ENCODE peak calls at places on chromosomes 1 and 21, in four cellular contexts. W is esophagus squamous epithelium, Q is heart right ventricle, N is psoas muscle. U is an unnamed sample.

GRCh38 chr1:21624577-21625389 is 44.4 kb downstream of the RAP1GAP start:
- DNase-seq in W (no peak), Q (no peak), N (no peak), U (no peak)

GRCh38 chr1:180311011-180311730 is 81.1 kb downstream of the LHX4 start:
- DNase-seq in W (no peak), Q (no peak), N (no peak), U (no peak)

GRCh38 chr1:109828756-109829505 is 65.2 kb upstream of the EPS8L3 start:
- DNase-seq in W (no peak), Q (no peak), N (no peak), U (peak; percentile 52)

GRCh38 chr21:45508607-45509565 is 33.4 kb downstream of the SLC19A1 start:
- DNase-seq in W (no peak), Q (peak; percentile 11), N (peak; percentile 10), U (no peak)

GRCh38 chr1:19257178-19257914 is 5.7 kb downstream of the MRTO4 start:
- DNase-seq in W (no peak), Q (no peak), N (no peak), U (no peak)

GRCh38 chr1:53411541-53412152 is 47.6 kb upstream of the DMRTB1 start:
- DNase-seq in W (no peak), Q (no peak), N (no peak), U (no peak)

GRCh38 chr1:67948155-67949075 is 102.0 kb downstream of the DIRAS3 start:
- DNase-seq in W (no peak), Q (no peak), N (no peak), U (no peak)

GRCh38 chr1:117512728-117513321 is 93.0 kb upstream of the TENT5C start:
- DNase-seq in W (no peak), Q (no peak), N (no peak), U (no peak)

GRCh38 chr1:189429610-189430009 is 1048.1 kb downstream of the BRINP3 start:
- DNase-seq in W (no peak), Q (no peak), N (no peak), U (no peak)

GRCh38 chr1:46278807-46279206 is 24.6 kb downstream of the LRRC41 start:
- DNase-seq in W (no peak), Q (no peak), N (peak; percentile 52), U (no peak)

GRCh38 chr21:35465750-35466149 is 416.6 kb upstream of the RUNX1 start:
- DNase-seq in W (no peak), Q (no peak), N (no peak), U (no peak)

GRCh38 chr1:234478481-234479309 is at the start of gene TARBP1:
- DNase-seq in W (no peak), Q (peak; percentile 77), N (peak; percentile 75), U (no peak)

GRCh38 chr1:11478571-11479374 is at the start of gene DISP3:
- DNase-seq in W (no peak), Q (peak; percentile 44), N (peak; percentile 43), U (no peak)

GRCh38 chr1:201756411-201756810 is 72.5 kb upstream of the IPO9 start:
- DNase-seq in W (no peak), Q (no peak), N (no peak), U (no peak)

GRCh38 chr1:7539772-7540175 is 231.3 kb upstream of the VAMP3 start:
- DNase-seq in W (no peak), Q (no peak), N (no peak), U (no peak)

GRCh38 chr21:37338671-37339526 is 27.7 kb upstream of the DYRK1A start:
- DNase-seq in W (no peak), Q (peak; percentile 37), N (peak; percentile 49), U (peak; percentile 86)

GRCh38 chr1:96992871-96993270 is 271.3 kb downstream of the PTBP2 start:
- DNase-seq in W (no peak), Q (no peak), N (no peak), U (no peak)

GRCh38 chr1:232267092-232267836 is 362.7 kb downstream of the SIPA1L2 start:
- DNase-seq in W (no peak), Q (no peak), N (no peak), U (no peak)

GRCh38 chr1:17419626-17420328 is 19.7 kb downstream of the RCC2 start:
- DNase-seq in W (no peak), Q (peak; percentile 81), N (peak; percentile 73), U (peak; percentile 69)

DNA sequence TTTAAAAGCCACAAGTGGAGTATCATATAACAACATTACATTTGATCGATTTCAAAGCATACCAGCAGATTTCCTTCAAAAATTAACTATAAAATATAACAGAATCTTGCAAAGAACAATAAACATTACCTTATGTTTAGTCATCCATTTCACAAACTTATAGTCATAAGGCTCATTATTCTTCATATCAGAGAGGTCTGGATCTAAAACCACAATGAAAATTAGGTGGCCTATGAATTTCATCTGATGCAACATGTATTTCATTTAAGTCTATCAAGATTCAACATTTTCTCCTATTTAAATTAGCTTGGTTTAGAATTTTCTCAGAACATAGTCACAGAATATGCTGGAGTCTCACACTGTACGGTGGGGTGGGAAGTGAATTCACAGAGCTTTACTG is 49.2 kb downstream of the KYAT3 start:
- DNase-seq in W (no peak), Q (no peak), N (no peak), U (no peak)
- H3K27ac ChIP-seq in W (no peak overlapping the region), Q (no peak overlapping the region), N (no peak overlapping the region), U (no peak overlapping the region)

GRCh38 chr1:30749691-30750583 is 7.6 kb downstream of the LAPTM5 start:
- DNase-seq in W (no peak), Q (no peak), N (no peak), U (no peak)
- H3K4me1 ChIP-seq in W (peaks cover 84% of the 10 kb centered on the region), Q (peaks cover 99% of the 10 kb centered on the region), N (no peaks in the 10 kb centered on the region), U (no peaks in the 10 kb centered on the region)

DNA sequence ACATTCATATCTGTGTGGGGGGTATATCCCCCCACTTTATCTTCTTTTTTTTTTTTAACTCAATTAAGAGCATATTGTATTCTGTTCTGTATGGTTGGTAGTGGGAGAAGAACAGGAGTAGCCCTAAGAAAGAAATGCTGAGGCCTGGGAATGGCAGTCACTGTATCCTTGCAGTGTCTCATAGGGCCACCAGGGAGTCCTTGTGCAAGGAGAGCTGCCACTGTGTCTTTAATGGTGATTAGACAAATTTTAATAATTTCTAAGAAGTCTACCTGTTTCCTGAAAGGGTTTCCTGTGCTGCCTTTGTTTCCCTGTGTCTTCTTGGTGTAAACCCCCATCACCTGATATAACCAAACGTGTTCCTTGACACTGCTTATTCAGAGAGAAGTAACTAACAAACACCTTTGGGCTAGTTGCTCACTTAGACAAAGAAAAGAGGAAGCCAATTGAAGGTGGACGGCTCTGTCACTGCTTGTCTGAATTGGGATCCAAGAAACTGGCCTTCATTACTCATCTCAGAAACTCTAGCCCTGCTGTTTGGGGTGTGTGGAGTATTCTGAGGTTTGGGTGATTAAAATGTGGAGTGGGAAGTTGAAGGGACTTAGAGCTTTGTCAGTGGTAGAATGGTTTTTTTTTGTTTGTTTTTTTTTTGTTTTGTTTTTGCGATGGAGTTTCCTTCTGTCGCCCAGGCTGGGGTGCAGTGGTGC is 15.2 kb downstream of the GIPC2 start:
- DNase-seq in W (no peak), Q (no peak), N (no peak), U (no peak)
- TF ChIP-seq CTCF in W (peak; percentile 53), Q (no peak), N (peak; percentile 6), U (no peak)

GRCh38 chr1:93694039-93694438 is 12.4 kb upstream of the BCAR3 start:
- DNase-seq in W (no peak), Q (no peak), N (no peak), U (no peak)

GRCh38 chr1:93692451-93692861 is 10.8 kb upstream of the BCAR3 start:
- DNase-seq in W (no peak), Q (no peak), N (no peak), U (no peak)

GRCh38 chr1:93695411-93696005 is 13.9 kb upstream of the BCAR3 start:
- DNase-seq in W (no peak), Q (no peak), N (no peak), U (no peak)

GRCh38 chr1:93692983-93693591 is 11.4 kb upstream of the BCAR3 start:
- DNase-seq in W (no peak), Q (no peak), N (no peak), U (no peak)

GRCh38 chr1:93694833-93695232 is 13.2 kb upstream of the BCAR3 start:
- DNase-seq in W (no peak), Q (no peak), N (no peak), U (no peak)
- H3K27ac ChIP-seq in W (no peak overlapping the region), Q (no peak overlapping the region), N (no peak overlapping the region), U (no peak overlapping the region)